ENCODE peak calls at places on chromosomes 11 and 22, in six cellular contexts. T is mammary epithelial cell, G is H9, Z is lung, I is cardiac muscle cell, C is foreskin keratinocyte. R is an unnamed sample.
A peak's percentile ranks its signal among the peaks of the same experiment; 100 is the strongest.

GRCh38 chr22:46043816-46044717 is 67.1 kb upstream of the WNT7B start:
- DNase-seq in T (peak; percentile 70), G (peak; percentile 72), Z (no peak), I (no peak), C (peak; percentile 53), R (peak; percentile 54)

GRCh38 chr22:46373166-46373565 is 37.7 kb downstream of the TRMU start:
- DNase-seq in T (no peak), G (no peak), Z (no peak), I (no peak), C (no peak), R (peak; percentile 74)

GRCh38 chr22:24683671-24684070 is 80.7 kb downstream of the GGT1 start:
- DNase-seq in T (no peak), G (no peak), Z (no peak), I (no peak), C (peak; percentile 10), R (no peak)

GRCh38 chr11:68584097-68584496 is 100.2 kb upstream of the GAL start:
- DNase-seq in T (peak; percentile 3), G (peak; percentile 82), Z (peak; percentile 33), I (peak; percentile 65), C (no peak), R (peak; percentile 40)

GRCh38 chr11:64817476-64817875 is 7.1 kb upstream of the MEN1 start:
- DNase-seq in T (no peak), G (no peak), Z (no peak), I (no peak), C (no peak), R (no peak)

GRCh38 chr11:118841469-118842222 is 42.0 kb upstream of the CXCR5 start:
- DNase-seq in T (no peak), G (no peak), Z (no peak), I (no peak), C (no peak), R (no peak)

GRCh38 chr22:16914006-16914405 is 88.8 kb upstream of the XKR3 start:
- DNase-seq in T (no peak), G (no peak), Z (no peak), I (no peak), C (no peak), R (no peak)

GRCh38 chr11:111370270-111370901 is 8.7 kb downstream of the POU2AF1 start:
- DNase-seq in T (no peak), G (no peak), Z (no peak), I (no peak), C (no peak), R (no peak)

GRCh38 chr11:134413334-134414035 is 1.4 kb upstream of the B3GAT1 start:
- DNase-seq in T (no peak), G (peak; percentile 52), Z (no peak), I (no peak), C (no peak), R (no peak)

GRCh38 chr11:113189909-113190667 is 124.3 kb upstream of the TTC12 start:
- DNase-seq in T (peak; percentile 98), G (no peak), Z (no peak), I (no peak), C (peak; percentile 99), R (no peak)

GRCh38 chr22:33524511-33525270 is 395.6 kb downstream of the LARGE1 start:
- DNase-seq in T (no peak), G (no peak), Z (no peak), I (no peak), C (no peak), R (no peak)

GRCh38 chr11:46422588-46422987 is 31.0 kb upstream of the CHRM4 start:
- DNase-seq in T (no peak), G (no peak), Z (no peak), I (no peak), C (no peak), R (no peak)

GRCh38 chr11:12008790-12009616 is 577 bp upstream of the DKK3 start:
- DNase-seq in T (peak; percentile 36), G (peak; percentile 89), Z (no peak), I (peak; percentile 89), C (no peak), R (peak; percentile 47)

GRCh38 chr11:1906623-1907423 is 12.7 kb upstream of the TNNT3 start:
- DNase-seq in T (no peak), G (no peak), Z (no peak), I (no peak), C (no peak), R (no peak)

GRCh38 chr11:20368441-20368840 is 4.9 kb downstream of the HTATIP2 start:
- DNase-seq in T (peak; percentile 83), G (no peak), Z (no peak), I (no peak), C (peak; percentile 89), R (no peak)

GRCh38 chr22:37193629-37194191 is 5.7 kb upstream of the C1QTNF6 start:
- DNase-seq in T (peak; percentile 52), G (no peak), Z (no peak), I (no peak), C (peak; percentile 18), R (no peak)

GRCh38 chr11:102497061-102497460 is 33.5 kb downstream of the MMP7 start:
- DNase-seq in T (no peak), G (no peak), Z (no peak), I (no peak), C (no peak), R (no peak)
- H3K4me1 ChIP-seq in T (peaks cover 17% of the 10 kb centered on the region), G (no peaks in the 10 kb centered on the region), Z (no peaks in the 10 kb centered on the region), I (no peaks in the 10 kb centered on the region), C (peaks cover 20% of the 10 kb centered on the region), R (peaks cover 10% of the 10 kb centered on the region)

GRCh38 chr22:38811241-38811640 is 17.3 kb upstream of the DNAL4 start:
- DNase-seq in T (no peak), G (no peak), Z (no peak), I (no peak), C (no peak), R (no peak)
- H3K4me1 ChIP-seq in T (no peaks in the 10 kb centered on the region), G (no peaks in the 10 kb centered on the region), Z (no peaks in the 10 kb centered on the region), I (no peaks in the 10 kb centered on the region), C (no peaks in the 10 kb centered on the region), R (no peaks in the 10 kb centered on the region)

GRCh38 chr11:721913-722811 is 16.1 kb downstream of the EPS8L2 start:
- DNase-seq in T (no peak), G (peak; percentile 36), Z (no peak), I (no peak), C (no peak), R (no peak)

GRCh38 chr11:724733-725386 is 18.8 kb downstream of the EPS8L2 start:
- DNase-seq in T (no peak), G (no peak), Z (no peak), I (no peak), C (no peak), R (no peak)

GRCh38 chr11:725624-726202 is 19.7 kb downstream of the EPS8L2 start:
- DNase-seq in T (no peak), G (peak; percentile 67), Z (no peak), I (no peak), C (no peak), R (no peak)

GRCh38 chr11:723120-723883 is 17.3 kb downstream of the EPS8L2 start:
- DNase-seq in T (peak; percentile 32), G (peak; percentile 38), Z (no peak), I (peak; percentile 54), C (no peak), R (no peak)

DNA sequence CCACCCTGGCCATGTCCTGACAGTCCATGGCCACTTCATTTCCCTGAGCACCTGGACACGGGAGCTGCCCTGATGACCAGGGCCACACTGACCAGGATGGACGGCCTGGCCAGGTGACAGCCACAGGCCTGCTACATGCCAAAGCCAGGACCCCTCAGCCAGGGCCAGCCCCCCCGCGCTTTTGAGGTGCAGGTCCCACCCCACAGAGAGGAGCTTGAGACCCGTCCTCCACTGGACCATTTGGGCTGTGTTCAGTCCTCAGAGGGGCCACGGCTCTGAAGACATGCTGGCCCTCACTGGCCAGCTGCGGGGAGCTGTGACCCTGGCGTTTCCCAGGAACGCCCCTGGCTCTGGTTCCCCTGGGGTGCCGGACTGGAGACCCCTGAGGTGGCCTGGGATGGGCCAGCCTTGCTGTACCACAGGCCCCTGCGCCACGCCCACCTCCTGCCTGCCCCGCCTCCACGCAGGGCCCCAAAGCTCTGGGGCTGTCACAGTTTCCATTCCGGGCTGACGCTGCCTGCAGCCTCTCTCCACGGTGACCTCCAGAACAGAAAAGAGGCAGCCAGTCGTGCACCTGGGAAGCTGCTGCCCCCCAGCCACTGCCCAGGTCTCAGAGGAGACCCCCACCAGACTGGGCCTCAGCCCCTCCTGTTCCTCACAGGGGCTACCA is 18.2 kb downstream of the EPS8L2 start:
- DNase-seq in T (no peak), G (peak; percentile 39), Z (no peak), I (no peak), C (no peak), R (no peak)
- H3K4me1 ChIP-seq in T (peaks cover 46% of the 10 kb centered on the region), G (no peaks in the 10 kb centered on the region), Z (peaks cover 12% of the 10 kb centered on the region), I (no peaks in the 10 kb centered on the region), C (no peaks in the 10 kb centered on the region), R (peaks cover 50% of the 10 kb centered on the region)

GRCh38 chr22:48835364-48835763 is 992.3 kb downstream of the BRD1 start:
- DNase-seq in T (no peak), G (no peak), Z (no peak), I (no peak), C (no peak), R (no peak)

GRCh38 chr22:48834404-48834803 is 993.3 kb downstream of the BRD1 start:
- DNase-seq in T (no peak), G (no peak), Z (no peak), I (no peak), C (no peak), R (no peak)

GRCh38 chr22:48837341-48837935 is 990.2 kb downstream of the BRD1 start:
- DNase-seq in T (peak; percentile 1), G (no peak), Z (no peak), I (no peak), C (peak; percentile 13), R (no peak)

GRCh38 chr22:48836673-48837340 is 990.9 kb downstream of the BRD1 start:
- DNase-seq in T (no peak), G (no peak), Z (no peak), I (no peak), C (no peak), R (no peak)

DNA sequence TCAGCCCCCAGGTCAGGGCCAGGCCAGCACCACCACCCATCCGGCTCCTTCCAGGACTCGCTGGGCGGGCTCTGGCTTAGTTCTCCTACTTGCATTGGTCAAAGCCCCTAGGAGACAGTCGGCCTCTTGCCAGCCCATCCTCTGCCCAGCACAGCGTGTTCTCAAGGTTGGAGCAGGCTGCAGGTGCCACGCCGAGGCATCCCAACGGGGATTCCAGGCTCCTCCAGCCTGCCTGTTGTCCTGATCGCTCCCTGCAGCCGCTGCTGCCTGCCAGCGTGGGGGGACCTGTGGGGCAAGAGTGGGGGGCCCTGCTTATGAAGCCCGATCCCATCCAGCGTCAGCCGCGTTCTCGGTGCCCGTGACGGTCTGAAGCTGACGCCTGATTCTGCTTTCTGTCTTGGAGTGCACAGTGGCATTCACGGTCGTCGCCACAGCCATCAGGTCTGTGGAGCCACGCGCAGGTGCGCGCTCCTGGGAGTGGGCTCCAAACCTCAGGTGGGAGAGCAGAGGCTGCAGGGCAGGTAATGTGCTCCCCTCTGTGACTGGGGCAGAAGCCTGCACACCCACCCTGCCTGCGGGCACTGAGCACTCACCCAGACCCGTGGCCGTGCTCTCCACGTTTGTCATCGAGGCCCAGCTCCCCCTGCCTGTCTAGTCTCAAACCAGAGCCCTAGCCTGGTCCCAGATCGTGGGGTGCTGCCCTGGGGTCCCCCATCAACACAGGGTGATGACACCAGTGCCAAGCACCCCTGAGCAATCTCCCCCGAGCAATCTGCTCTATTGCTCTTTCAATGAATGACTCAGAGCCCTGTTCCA is 991.6 kb downstream of the BRD1 start:
- DNase-seq in T (no peak), G (no peak), Z (no peak), I (no peak), C (no peak), R (no peak)
- H3K4me1 ChIP-seq in T (no peaks in the 10 kb centered on the region), G (no peaks in the 10 kb centered on the region), Z (no peaks in the 10 kb centered on the region), I (no peaks in the 10 kb centered on the region), C (no peaks in the 10 kb centered on the region), R (no peaks in the 10 kb centered on the region)